ENCODE peak calls at places on chromosomes 5 and 9, in eight cellular contexts. Q is A673, A is uterus, W is suprapubic skin, D is psoas muscle, L is astrocyte, H is brain microvascular endothelial cell, X is esophagus squamous epithelium. B is an unnamed sample.

GRCh38 chr9:135050072-135050990 is 37.1 kb upstream of the OLFM1 start:
- DNase-seq in D (no peak), X (no peak), W (no peak), L (no peak), H (no peak), A (no peak), Q (peak; percentile 29), B (peak; percentile 53)

GRCh38 chr9:15484802-15485201 is 26.0 kb downstream of the PSIP1 start:
- DNase-seq in Q (no peak), W (no peak), H (no peak), A (no peak), D (no peak), X (no peak), L (no peak), B (no peak)

GRCh38 chr5:132103969-132104391 is 30.4 kb downstream of the CSF2 start:
- DNase-seq in A (no peak), Q (no peak), H (no peak), W (no peak), X (no peak), D (no peak), L (no peak), B (no peak)

GRCh38 chr5:120304653-120305052 is 159.4 kb upstream of the PRR16 start:
- DNase-seq in D (no peak), X (no peak), A (no peak), Q (peak; percentile 1), W (no peak), L (peak; percentile 86), H (no peak), B (no peak)

GRCh38 chr9:129141066-129142041 is 30.1 kb downstream of the PTPA start:
- DNase-seq in Q (peak; percentile 69), D (peak; percentile 44), W (no peak), L (peak; percentile 96), A (peak; percentile 65), H (peak; percentile 91), X (no peak), B (peak; percentile 94)

GRCh38 chr5:123209163-123210013 is 120.3 kb downstream of the PRDM6 start:
- DNase-seq in A (no peak), Q (peak; percentile 46), L (peak; percentile 91), H (peak; percentile 93), D (no peak), W (no peak), X (no peak), B (no peak)

GRCh38 chr5:177300236-177300880 is 3.2 kb downstream of the RAB24 start:
- DNase-seq in W (peak; percentile 78), Q (peak; percentile 70), H (peak; percentile 75), A (peak; percentile 41), L (peak; percentile 71), D (no peak), X (no peak), B (peak; percentile 72)

GRCh38 chr5:14842117-14842516 is 29.5 kb downstream of the ANKH start:
- DNase-seq in A (no peak), W (no peak), H (no peak), Q (no peak), X (no peak), D (no peak), L (no peak), B (no peak)

GRCh38 chr9:36671561-36671960 is 98.9 kb downstream of the MELK start:
- DNase-seq in A (no peak), Q (no peak), X (no peak), D (no peak), W (no peak), L (no peak), H (no peak), B (no peak)

GRCh38 chr5:41856644-41857491 is 13.4 kb downstream of the OXCT1 start:
- DNase-seq in Q (peak; percentile 77), A (peak; percentile 23), D (no peak), L (peak; percentile 16), X (no peak), W (no peak), H (peak; percentile 66), B (no peak)

GRCh38 chr5:14675309-14675708 is 10.8 kb downstream of the OTULIN start:
- DNase-seq in D (no peak), H (no peak), W (no peak), L (peak; percentile 46), X (no peak), Q (no peak), A (no peak), B (no peak)

GRCh38 chr9:79131375-79131774 is 440.4 kb upstream of the TLE4 start:
- DNase-seq in X (no peak), A (no peak), Q (no peak), L (no peak), H (no peak), W (no peak), D (no peak), B (no peak)

GRCh38 chr5:31364881-31365636 is 166.8 kb downstream of the DROSHA start:
- DNase-seq in D (no peak), Q (no peak), H (peak; percentile 68), W (no peak), A (no peak), L (peak; percentile 84), X (no peak), B (no peak)

GRCh38 chr5:31365776-31366175 is 166.1 kb downstream of the DROSHA start:
- DNase-seq in L (peak; percentile 10), Q (no peak), X (no peak), W (no peak), H (no peak), D (no peak), A (no peak), B (no peak)

GRCh38 chr5:31361234-31361633 is 167.7 kb downstream of the CDH6 start:
- DNase-seq in L (peak; percentile 66), H (peak; percentile 63), X (no peak), Q (no peak), W (no peak), A (no peak), D (no peak), B (no peak)

GRCh38 chr5:31361906-31362900 is 168.7 kb downstream of the CDH6 start:
- DNase-seq in X (no peak), A (no peak), L (peak; percentile 59), Q (no peak), W (no peak), D (no peak), H (peak; percentile 50), B (no peak)

DNA sequence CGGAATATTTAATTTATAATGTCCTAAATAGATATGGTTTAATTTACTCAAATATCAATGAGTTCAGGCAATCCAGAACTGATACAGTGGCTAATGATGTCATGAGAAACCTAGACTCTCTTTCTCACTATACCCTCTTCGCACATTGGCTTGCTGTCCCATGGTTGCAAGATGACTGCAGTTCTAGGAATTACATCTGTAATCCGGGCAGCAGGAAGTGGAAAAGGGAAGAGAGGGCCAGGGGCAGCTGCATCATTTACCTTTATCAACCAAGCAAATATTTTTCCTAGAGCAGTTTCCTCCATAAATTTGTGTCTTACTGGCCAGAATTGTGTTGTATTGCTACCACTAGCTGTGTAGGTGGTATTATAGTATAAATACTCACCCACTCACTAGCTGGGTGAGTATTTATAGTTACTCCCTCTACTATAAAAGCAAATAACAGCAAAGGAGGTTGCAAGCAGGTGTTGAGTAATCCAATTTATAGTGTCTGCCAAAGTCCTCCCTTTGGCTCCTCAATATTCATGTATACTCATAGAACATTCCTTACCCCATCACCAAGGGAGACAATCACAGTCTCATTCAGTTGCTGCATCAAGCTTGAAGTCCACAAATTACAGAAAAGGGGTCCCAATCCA is 168.8 kb downstream of the DROSHA start:
- DNase-seq in L (peak; percentile 59), D (no peak), X (no peak), H (peak; percentile 56), Q (no peak), W (no peak), A (no peak), B (no peak)
- H3K4me3 ChIP-seq in L (no peak overlapping the region), D (no peak overlapping the region), X (no peak overlapping the region), H (no peak overlapping the region), Q (no peak overlapping the region), W (no peak overlapping the region), A (no peak overlapping the region), B (no peak overlapping the region)

DNA sequence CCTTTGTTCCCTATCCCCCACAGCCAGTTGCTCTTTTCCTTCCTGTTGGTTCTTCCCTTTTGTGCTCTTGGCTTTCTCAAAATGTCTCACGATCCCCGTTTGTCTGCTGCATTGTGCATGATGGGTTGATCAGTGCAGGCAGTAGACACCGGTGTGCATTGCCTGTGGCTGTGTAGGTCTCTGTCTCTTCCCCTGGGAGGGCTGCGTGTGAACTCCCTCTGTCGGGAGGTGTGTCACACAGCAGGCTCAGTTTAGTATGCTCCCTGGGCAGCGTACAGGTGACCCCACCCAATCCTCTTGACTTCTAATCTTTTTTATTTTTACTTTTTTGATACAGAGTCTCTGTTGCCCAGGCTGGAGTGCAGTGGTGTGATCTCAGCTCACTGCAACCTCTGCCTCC is 265.3 kb downstream of the FSTL4 start:
- DNase-seq in X (no peak), L (no peak), A (no peak), H (no peak), Q (no peak), D (no peak), W (no peak), B (no peak)
- TF ChIP-seq CTCF in X (no peak), L (no peak), A (no peak), H (no peak), Q (no peak), D (no peak), W (no peak), B (no peak)

DNA sequence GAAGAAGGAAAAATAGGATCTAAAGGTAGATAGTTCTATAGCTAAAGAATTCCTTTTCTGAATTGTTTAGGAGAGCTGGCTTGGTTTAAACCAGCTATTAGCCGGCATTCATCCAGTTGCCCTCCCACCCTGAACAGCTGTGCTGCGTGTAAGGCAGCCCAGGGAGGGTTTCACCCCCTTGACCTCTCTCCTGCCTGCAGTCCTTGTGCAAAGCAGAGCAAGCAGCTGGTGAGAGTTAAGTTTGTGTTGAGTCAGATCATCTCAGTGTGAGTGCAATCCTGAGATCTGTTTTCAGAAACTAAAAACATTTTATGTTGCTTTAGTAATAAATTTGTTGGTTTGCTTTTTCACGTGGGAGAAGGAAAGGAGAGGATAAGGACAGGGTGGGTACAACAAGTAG is 13.0 kb downstream of the SLC25A25 start:
- DNase-seq in D (no peak), L (peak; percentile 81), X (no peak), W (no peak), Q (no peak), A (peak; percentile 78), H (peak; percentile 91), B (no peak)
- H3K27ac ChIP-seq in D (peak overlapping the region; percentile 66), L (peak overlapping the region; percentile 81), X (peak overlapping the region; percentile 84), W (peak overlapping the region; percentile 79), Q (peak overlapping the region; percentile 51), A (peak overlapping the region; percentile 98), H (peak overlapping the region; percentile 92), B (peak overlapping the region; percentile 36)

GRCh38 chr5:112279082-112279481 is 140.0 kb downstream of the EPB41L4A start:
- DNase-seq in L (no peak), D (no peak), X (no peak), A (no peak), W (no peak), H (no peak), Q (no peak), B (no peak)

GRCh38 chr5:112284561-112284960 is 134.5 kb downstream of the EPB41L4A start:
- DNase-seq in X (no peak), W (no peak), L (no peak), D (no peak), H (no peak), Q (no peak), A (no peak), B (no peak)

GRCh38 chr5:112289465-112289864 is 129.6 kb downstream of the EPB41L4A start:
- DNase-seq in D (no peak), A (no peak), W (no peak), H (no peak), Q (no peak), L (no peak), X (no peak), B (no peak)

DNA sequence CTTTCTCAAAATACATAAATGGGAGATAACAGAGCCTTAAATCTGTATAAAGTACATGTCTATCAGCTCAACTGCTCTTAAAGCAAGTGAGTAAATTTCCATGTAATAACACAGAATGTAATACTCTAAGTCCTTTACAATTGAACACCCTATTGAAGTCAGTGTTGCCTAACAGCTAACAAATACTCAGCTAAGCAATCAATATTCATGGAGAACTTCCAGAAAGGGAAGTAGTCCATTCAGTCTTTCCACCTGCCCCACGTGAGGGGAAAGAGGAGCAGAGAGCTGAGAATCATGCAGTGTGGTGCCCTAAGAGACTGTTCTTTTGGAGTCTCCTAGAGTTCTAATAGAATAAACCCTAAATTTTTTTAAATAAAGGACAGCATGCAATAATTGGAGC is 135.1 kb downstream of the EPB41L4A start:
- DNase-seq in L (no peak), Q (no peak), D (no peak), W (no peak), X (no peak), A (no peak), H (no peak), B (no peak)
- H3K4me3 ChIP-seq in L (no peak overlapping the region), Q (no peak overlapping the region), D (no peak overlapping the region), W (no peak overlapping the region), X (no peak overlapping the region), A (no peak overlapping the region), H (no peak overlapping the region), B (no peak overlapping the region)